ENCODE peak calls at places on chromosome 3, in five cellular contexts. S, U, N, V and O are unnamed samples. For H3K4me1, the result is how much of the 10 kb centered on the place peaks cover.

GRCh38 chr3:136277634-136278033 is 27.5 kb downstream of the PCCB start:
- DNase-seq in V (peak), N (no peak), S (peak), U (no peak), O (no peak)

GRCh38 chr3:186035277-186035676 is 73.6 kb downstream of the ETV5 start:
- DNase-seq in N (no peak), U (no peak), V (no peak), S (no peak), O (peak)

GRCh38 chr3:53134631-53135232 is 4.5 kb upstream of the RFT1 start:
- DNase-seq in U (peak), V (peak), N (peak), S (peak), O (peak)

GRCh38 chr3:58640700-58641372 is 25.7 kb downstream of the FAM3D start:
- DNase-seq in U (peak), V (peak), N (peak), S (peak), O (peak)

GRCh38 chr3:16378920-16379319 is 113.9 kb downstream of the OXNAD1 start:
- DNase-seq in V (no peak), U (no peak), N (no peak), S (no peak), O (no peak)

GRCh38 chr3:176431986-176432385 is 765.3 kb downstream of the TBL1XR1 start:
- DNase-seq in U (no peak), V (no peak), S (no peak), N (no peak), O (no peak)

GRCh38 chr3:5205165-5205941 is 17.8 kb downstream of the EDEM1 start:
- DNase-seq in S (no peak), U (no peak), V (no peak), N (no peak), O (no peak)

GRCh38 chr3:52930748-52931147 is 33.4 kb upstream of the STIMATE start:
- DNase-seq in V (no peak), S (no peak), U (no peak), N (no peak), O (no peak)

GRCh38 chr3:135304378-135304777 is 509.3 kb downstream of the EPHB1 start:
- DNase-seq in U (no peak), V (no peak), N (no peak), S (no peak), O (no peak)

GRCh38 chr3:8882171-8882593 is 81.1 kb downstream of the RAD18 start:
- DNase-seq in S (no peak), N (no peak), V (no peak), U (no peak), O (no peak)

GRCh38 chr3:134366928-134367352 is 7.3 kb downstream of the AMOTL2 start:
- DNase-seq in V (no peak), S (no peak), U (no peak), N (peak), O (no peak)

GRCh38 chr3:8201011-8201410 is 300.6 kb upstream of the LMCD1 start:
- DNase-seq in V (no peak), S (no peak), N (no peak), U (no peak), O (no peak)

GRCh38 chr3:73405853-73406252 is 218.9 kb downstream of the PDZRN3 start:
- DNase-seq in S (no peak), N (no peak), V (no peak), U (no peak), O (no peak)

GRCh38 chr3:167166594-167167253 is 213.4 kb downstream of the ZBBX start:
- DNase-seq in S (no peak), V (peak), U (peak), N (no peak), O (peak)

GRCh38 chr3:101802179-101802578 is 23.2 kb downstream of the NXPE3 start:
- DNase-seq in N (no peak), S (no peak), U (no peak), V (no peak), O (no peak)

GRCh38 chr3:71723452-71724170 is 1.6 kb downstream of the EIF4E3 start:
- DNase-seq in V (no peak), N (no peak), S (no peak), U (no peak), O (no peak)

GRCh38 chr3:168539909-168540308 is 444.2 kb upstream of the GOLIM4 start:
- DNase-seq in U (no peak), S (no peak), V (no peak), N (no peak), O (no peak)

GRCh38 chr3:64924961-64925360 is 237.2 kb upstream of the ADAMTS9 start:
- DNase-seq in N (no peak), U (no peak), V (no peak), S (no peak), O (no peak)

GRCh38 chr3:11060500-11061251 is 68.1 kb downstream of the SLC6A1 start:
- DNase-seq in N (peak), S (peak), U (peak), V (peak), O (peak)

GRCh38 chr3:62665627-62666433 is 209.4 kb downstream of the CADPS start:
- DNase-seq in V (peak), S (peak), U (peak), N (peak), O (peak)

GRCh38 chr3:183275418-183275817 is 22.4 kb downstream of the B3GNT5 start:
- DNase-seq in S (no peak), U (peak), V (no peak), N (no peak), O (no peak)

GRCh38 chr3:38137615-38138346 is 680 bp upstream of the MYD88 start:
- DNase-seq in N (no peak), V (peak), U (peak), S (no peak), O (no peak)

GRCh38 chr3:159189994-159190669 is 388.3 kb downstream of the MFSD1 start:
- DNase-seq in S (no peak), U (no peak), N (no peak), V (no peak), O (peak)

GRCh38 chr3:115657168-115657567 is 33.9 kb downstream of the GAP43 start:
- DNase-seq in U (no peak), V (no peak), N (no peak), S (no peak), O (no peak)

GRCh38 chr3:126021702-126022101 is 52.7 kb downstream of the ROPN1B start:
- DNase-seq in S (no peak), V (no peak), N (no peak), U (no peak), O (no peak)

GRCh38 chr3:90007786-90008499 is 900.5 kb downstream of the EPHA3 start:
- DNase-seq in V (no peak), U (peak), N (no peak), S (no peak), O (peak)

GRCh38 chr3:105752791-105753415 is 115.9 kb downstream of the CBLB start:
- DNase-seq in V (no peak), U (no peak), S (no peak), N (no peak), O (peak)

GRCh38 chr3:97979610-97980009 is 7.4 kb upstream of the RIOX2 start:
- DNase-seq in N (no peak), S (no peak), U (no peak), V (peak), O (peak)

GRCh38 chr3:172097585-172097984 is 58.2 kb downstream of the FNDC3B start:
- DNase-seq in N (no peak), U (no peak), V (no peak), S (no peak), O (no peak)

GRCh38 chr3:44862221-44862637 is 517 bp downstream of the TMEM42 start:
- DNase-seq in N (no peak), U (no peak), S (no peak), V (no peak), O (peak)

GRCh38 chr3:56790016-56790950 is 11.5 kb downstream of the ARHGEF3 start:
- DNase-seq in N (no peak), U (no peak), S (no peak), V (no peak), O (no peak)

GRCh38 chr3:85935171-85935570 is 976.4 kb downstream of the CADM2 start:
- DNase-seq in S (no peak), N (no peak), U (no peak), V (no peak), O (no peak)

GRCh38 chr3:52292247-52293065 is 4.8 kb downstream of the GLYCTK start:
- DNase-seq in S (no peak), N (no peak), V (no peak), U (no peak), O (no peak)

GRCh38 chr3:45224824-45225464 is 1.1 kb downstream of the TMEM158 start:
- DNase-seq in U (peak), S (peak), V (peak), N (peak), O (peak)

GRCh38 chr3:140428380-140428779 is 249.5 kb upstream of the TRIM42 start:
- DNase-seq in V (peak), S (no peak), U (no peak), N (no peak), O (no peak)

GRCh38 chr3:123876858-123877257 is 7.3 kb downstream of the MYLK start:
- DNase-seq in U (no peak), S (no peak), N (no peak), V (no peak), O (no peak)
- TF ChIP-seq CTCF in U (peak), S (no peak), N (no peak), V (peak), O (peak)

DNA sequence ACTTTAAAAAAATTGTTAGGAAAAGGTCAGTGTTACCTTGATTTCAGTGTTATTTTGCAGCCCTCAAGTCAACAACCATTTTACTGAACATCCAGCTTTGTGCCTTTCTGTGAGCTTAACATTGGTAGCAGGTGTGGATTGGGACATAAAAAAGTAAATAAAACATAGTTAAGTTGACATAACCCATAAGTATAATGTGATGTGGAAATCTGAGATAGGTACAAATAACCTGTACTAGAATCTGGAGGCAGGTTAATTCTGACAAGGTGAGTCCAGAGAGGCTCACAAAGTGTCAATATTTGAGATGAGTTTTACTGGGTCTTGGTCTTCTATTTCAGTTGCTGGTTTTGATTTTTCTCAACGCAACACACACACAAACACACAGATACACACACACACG is 151.3 kb downstream of the LPP start:
- DNase-seq in V (no peak), N (no peak), S (no peak), U (no peak), O (no peak)
- H3K27ac ChIP-seq in V (no peak), N (peak), S (no peak), U (no peak), O (no peak)

DNA sequence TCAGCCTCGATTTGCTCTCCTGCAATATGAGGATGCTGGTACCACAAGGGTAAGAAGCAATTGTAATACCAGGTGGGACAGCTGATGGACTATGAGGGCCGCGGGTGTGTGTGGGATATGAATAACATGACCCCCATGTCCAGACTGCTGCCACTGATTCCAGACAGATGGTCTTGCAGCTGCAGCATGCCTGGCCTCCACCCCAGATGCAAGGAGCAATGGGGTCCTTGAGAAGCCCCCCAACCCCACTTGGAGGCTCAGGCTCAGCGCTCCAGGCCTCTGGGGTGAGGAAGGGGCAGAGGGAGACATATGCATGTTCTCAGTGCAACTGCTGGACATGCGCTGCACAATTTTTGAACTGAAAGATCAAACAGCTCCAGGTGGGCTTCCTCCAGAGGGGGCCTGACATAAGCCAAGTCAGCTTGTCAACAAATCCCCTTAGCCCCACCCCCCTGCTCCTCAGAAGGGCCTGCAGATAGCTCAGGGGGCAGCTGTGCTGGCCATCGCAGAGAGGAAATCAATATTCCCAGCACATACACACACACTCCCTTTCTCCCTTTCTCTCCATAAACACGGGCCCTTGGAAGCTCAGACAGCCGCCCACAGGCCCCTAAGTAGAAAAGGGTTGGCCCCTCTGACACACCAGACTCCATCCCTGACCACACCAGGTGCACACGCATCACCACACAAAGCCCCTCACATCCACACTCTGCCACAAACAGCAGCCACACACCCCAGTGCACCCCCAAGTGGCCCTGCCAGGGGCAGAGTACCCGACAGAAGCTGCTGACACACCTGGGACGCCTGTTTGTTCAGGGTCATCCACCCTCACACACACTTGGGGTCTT is 107.0 kb downstream of the IQSEC1 start:
- DNase-seq in S (no peak), U (no peak), V (peak), N (no peak), O (no peak)
- H3K4me1 ChIP-seq in S (under half), U (under half), V (under half), N (half or more), O (under half)

GRCh38 chr3:119557192-119557873 is 2.1 kb downstream of the CD80 start:
- DNase-seq in N (no peak), U (no peak), S (no peak), V (no peak), O (no peak)

GRCh38 chr3:119555929-119556328 is 3.5 kb downstream of the CD80 start:
- DNase-seq in V (no peak), S (no peak), U (no peak), N (no peak), O (no peak)

GRCh38 chr3:119558528-119559339 is 680 bp downstream of the CD80 start:
- DNase-seq in N (no peak), V (no peak), S (no peak), U (no peak), O (no peak)

GRCh38 chr3:119557874-119558264 is 1.5 kb downstream of the CD80 start:
- DNase-seq in N (no peak), U (no peak), S (no peak), V (no peak), O (no peak)

DNA sequence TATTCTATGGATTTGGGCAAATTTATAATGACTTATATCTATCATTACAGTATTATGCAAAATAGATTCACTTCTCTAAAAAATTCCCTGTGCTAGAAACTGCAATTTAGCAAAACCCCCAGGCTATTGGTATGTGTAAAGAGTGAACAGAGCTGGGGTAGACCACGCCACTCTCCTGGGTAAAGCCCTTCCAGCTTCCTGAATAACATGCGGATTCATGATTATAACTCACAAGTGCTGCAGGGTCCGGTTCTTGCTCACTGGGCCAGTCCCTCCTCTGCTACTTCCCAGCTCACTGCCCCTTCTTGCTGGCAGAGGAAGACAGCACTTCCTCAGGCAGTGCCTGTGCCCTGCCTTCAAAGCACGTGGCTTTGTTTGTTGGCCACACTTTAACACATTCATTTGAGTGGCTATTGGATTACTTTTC is 4.1 kb downstream of the CD80 start:
- DNase-seq in V (no peak), S (no peak), N (no peak), U (no peak), O (no peak)
- TF ChIP-seq CTCF in V (no peak), S (no peak), N (no peak), U (no peak), O (no peak)